ENCODE peak calls at places on chromosome 20, in eight cellular contexts. D is RWPE2, U is cardiac fibroblast, C is AG10803, H is ascending aorta, V is dorsolateral prefrontal cortex, M is sigmoid colon, N is neural progenitor cell. O is an unnamed sample.

GRCh38 chr20:45873409-45874116 is 7.5 kb upstream of the ZSWIM1 start:
- DNase-seq in V (no peak), M (no peak), D (no peak), C (no peak), H (no peak), N (no peak), U (no peak), O (no peak)

GRCh38 chr20:23663180-23663579 is 25.4 kb upstream of the CST3 start:
- DNase-seq in V (no peak), H (no peak), D (no peak), N (no peak), C (no peak), M (no peak), U (peak), O (no peak)

GRCh38 chr20:23013429-23013828 is 21.7 kb upstream of the SSTR4 start:
- DNase-seq in H (no peak), U (peak), M (no peak), C (no peak), V (no peak), N (no peak), D (no peak), O (no peak)

GRCh38 chr20:33507461-33507860 is 17.6 kb downstream of the CBFA2T2 start:
- DNase-seq in C (no peak), H (no peak), V (no peak), N (no peak), U (no peak), M (no peak), D (no peak), O (no peak)

GRCh38 chr20:64145458-64146300 is 18.6 kb upstream of the MYT1 start:
- DNase-seq in H (peak), N (no peak), U (no peak), V (peak), M (peak), D (peak), C (no peak), O (no peak)

GRCh38 chr20:61049684-61050083 is 202.4 kb upstream of the CDH4 start:
- DNase-seq in C (no peak), V (no peak), U (no peak), H (no peak), M (peak), D (peak), N (no peak), O (no peak)

GRCh38 chr20:4234128-4234527 is 218.8 kb upstream of the RNF24 start:
- DNase-seq in V (no peak), U (peak), C (peak), M (no peak), H (peak), D (no peak), N (no peak), O (peak)

GRCh38 chr20:62892348-62893304 is 31.0 kb upstream of the TCFL5 start:
- DNase-seq in V (no peak), U (no peak), D (peak), N (no peak), C (no peak), M (no peak), H (no peak), O (no peak)

GRCh38 chr20:36152266-36152665 is 2.3 kb upstream of the EPB41L1 start:
- DNase-seq in D (no peak), V (no peak), M (no peak), U (no peak), C (no peak), H (no peak), N (no peak), O (no peak)

GRCh38 chr20:62740286-62741141 is 31.9 kb downstream of the NTSR1 start:
- DNase-seq in V (peak), M (peak), H (peak), C (peak), N (no peak), U (peak), D (peak), O (peak)

GRCh38 chr20:19661717-19662637 is 96.1 kb upstream of the RIN2 start:
- DNase-seq in M (peak), D (no peak), N (peak), U (peak), V (peak), H (peak), C (peak), O (peak)

GRCh38 chr20:45432294-45432693 is 16.4 kb downstream of the PIGT start:
- DNase-seq in D (peak), V (no peak), N (no peak), C (no peak), H (no peak), M (no peak), U (no peak), O (no peak)

GRCh38 chr20:60224914-60225313 is 266.7 kb downstream of the CDH26 start:
- DNase-seq in H (no peak), D (no peak), N (peak), M (no peak), C (peak), U (peak), V (no peak), O (peak)

GRCh38 chr20:3782597-3782996 is 1.3 kb upstream of the SPEF1 start:
- DNase-seq in N (no peak), U (no peak), V (no peak), C (no peak), M (no peak), H (peak), D (no peak), O (no peak)

GRCh38 chr20:21504323-21504722 is 9.5 kb downstream of the NKX2-2 start:
- DNase-seq in D (no peak), V (no peak), C (no peak), U (no peak), H (no peak), N (no peak), M (no peak), O (no peak)

GRCh38 chr20:21508230-21509078 is 5.4 kb downstream of the NKX2-2 start:
- DNase-seq in V (no peak), U (no peak), H (no peak), M (no peak), D (no peak), C (no peak), N (peak), O (no peak)

GRCh38 chr20:21505161-21505809 is 8.6 kb downstream of the NKX2-2 start:
- DNase-seq in H (no peak), U (peak), M (no peak), V (peak), N (peak), C (peak), D (no peak), O (peak)

GRCh38 chr20:21507275-21508229 is 6.3 kb downstream of the NKX2-2 start:
- DNase-seq in C (no peak), U (no peak), V (no peak), D (no peak), M (no peak), N (peak), H (no peak), O (no peak)

DNA sequence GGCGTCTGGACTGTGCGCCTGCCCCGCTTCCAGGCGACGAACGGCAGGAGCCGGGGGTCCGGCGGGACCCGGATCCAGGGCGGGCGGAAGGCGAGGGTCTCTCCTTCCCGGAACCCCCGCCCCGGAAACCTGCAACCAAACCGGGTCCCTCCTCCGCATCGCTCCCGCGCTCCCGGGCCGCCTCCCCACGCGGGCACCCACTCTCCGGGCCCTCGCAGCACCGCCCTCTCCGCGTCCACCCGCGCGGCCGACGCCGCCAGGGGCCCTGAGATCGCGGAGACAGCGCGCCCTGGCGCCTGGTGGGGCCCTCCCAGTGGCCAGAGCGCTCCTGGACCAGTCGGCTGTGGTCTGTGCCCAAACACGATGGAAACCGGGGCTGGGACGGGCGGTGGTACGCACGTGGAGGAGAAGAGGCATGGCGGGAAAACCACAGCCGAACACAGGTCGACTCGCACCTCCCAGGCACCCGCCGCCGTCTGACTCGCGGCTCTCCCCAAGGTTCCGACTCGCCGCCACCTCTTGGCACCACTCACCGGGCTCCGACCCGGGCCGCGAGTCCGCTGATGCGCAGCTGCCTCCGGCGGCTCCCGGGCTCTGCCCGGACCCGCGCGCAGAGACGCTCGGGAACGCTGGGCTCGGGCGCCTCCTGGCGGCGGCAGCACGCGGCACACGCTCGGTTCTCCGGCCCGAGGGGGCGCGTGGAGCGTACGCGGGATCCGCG is 7.9 kb downstream of the NKX2-2 start:
- DNase-seq in D (no peak), M (no peak), C (peak), H (no peak), V (no peak), U (peak), N (peak), O (peak)
- TF ChIP-seq CTCF in D (peak), M (no peak), C (peak), H (peak), V (peak), U (peak), N (peak), O (peak)

GRCh38 chr20:56558968-56559367 is 25.9 kb downstream of the FAM209B start:
- DNase-seq in D (no peak), N (no peak), M (no peak), H (no peak), U (no peak), V (no peak), C (no peak), O (no peak)

GRCh38 chr20:56551571-56551970 is 18.5 kb downstream of the FAM209B start:
- DNase-seq in C (no peak), M (no peak), U (no peak), N (no peak), V (no peak), H (no peak), D (no peak), O (no peak)

GRCh38 chr20:56554869-56555268 is 21.8 kb downstream of the FAM209B start:
- DNase-seq in M (no peak), N (no peak), U (peak), C (peak), H (peak), D (peak), V (no peak), O (peak)

GRCh38 chr20:56552911-56553629 is 20.0 kb downstream of the FAM209B start:
- DNase-seq in D (no peak), V (no peak), U (no peak), N (no peak), C (no peak), M (no peak), H (no peak), O (no peak)
- H3K4me3 ChIP-seq in D (no peak), V (no peak), U (no peak), N (no peak), C (no peak), M (no peak), H (no peak), O (no peak)

GRCh38 chr20:42024653-42025052 is 406.5 kb upstream of the CHD6 start:
- DNase-seq in N (peak), H (no peak), D (no peak), C (no peak), V (no peak), M (no peak), U (no peak), O (no peak)

GRCh38 chr20:42020316-42020715 is 402.1 kb upstream of the CHD6 start:
- DNase-seq in H (no peak), M (no peak), V (no peak), N (no peak), U (no peak), C (no peak), D (no peak), O (no peak)

DNA sequence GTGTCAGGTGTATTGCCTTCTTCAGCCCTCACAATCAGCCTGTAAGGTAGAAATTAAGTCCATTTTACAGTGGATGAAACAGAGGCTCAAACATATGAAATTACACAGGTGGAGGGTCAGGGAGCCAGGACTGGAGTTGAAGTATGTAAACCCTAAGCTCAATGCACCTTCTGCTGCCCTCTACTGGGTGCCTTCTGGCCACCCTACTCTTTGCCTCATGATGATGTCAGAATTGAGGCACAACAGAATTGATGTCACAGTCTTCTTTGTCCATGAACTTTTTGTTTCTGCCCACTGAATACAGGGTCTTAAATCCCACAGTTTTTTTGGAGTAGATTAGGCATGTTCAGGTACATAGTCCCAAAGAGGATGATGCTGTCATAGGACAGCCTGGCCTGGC is 400.8 kb upstream of the CHD6 start:
- DNase-seq in M (no peak), V (no peak), H (no peak), U (no peak), D (no peak), C (no peak), N (peak), O (no peak)
- TF ChIP-seq CTCF in M (no peak), V (no peak), H (no peak), U (no peak), D (peak), C (no peak), N (peak), O (no peak)

DNA sequence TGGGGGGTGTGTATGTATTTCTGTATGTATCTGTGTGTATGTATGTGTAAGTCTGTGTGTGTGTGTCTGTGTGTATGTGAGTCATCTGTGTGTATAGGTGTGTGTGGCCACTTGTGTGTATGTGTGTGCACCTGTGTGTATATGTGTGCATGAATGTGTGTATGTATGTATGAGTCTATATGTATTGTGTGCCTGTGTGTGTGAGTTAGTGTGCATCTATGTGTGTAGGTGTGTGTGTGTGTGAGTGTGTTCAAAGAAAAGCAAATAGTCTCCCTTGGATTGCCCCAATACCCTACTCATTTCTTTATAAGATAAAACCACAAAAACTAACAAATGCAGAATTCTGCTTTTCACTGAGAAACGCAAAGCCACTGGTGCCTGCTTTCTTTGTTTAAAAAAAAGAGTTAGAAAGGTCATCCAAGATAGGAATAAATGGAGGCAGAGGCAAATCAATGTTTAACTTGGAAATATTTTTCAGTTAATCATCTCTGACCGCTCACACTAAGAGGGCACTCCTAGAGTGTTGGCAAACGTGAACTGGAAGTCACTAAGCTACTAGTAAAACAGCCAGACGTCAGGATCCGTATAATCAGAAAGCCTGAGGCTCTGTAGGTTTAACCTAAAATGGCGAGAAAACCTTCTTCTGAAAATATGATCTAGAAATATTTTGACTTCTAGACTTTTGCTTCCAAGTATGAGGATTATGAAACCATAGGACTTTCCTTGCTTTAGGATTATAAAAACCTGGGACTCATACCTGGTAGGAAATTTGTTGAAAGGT is 37.4 kb upstream of the JAG1 start:
- DNase-seq in C (no peak), H (no peak), M (no peak), V (no peak), D (no peak), N (no peak), U (no peak), O (no peak)
- H3K4me3 ChIP-seq in C (no peak), H (no peak), M (no peak), V (no peak), D (no peak), N (no peak), U (no peak), O (no peak)

GRCh38 chr20:2327620-2328555 is 32.1 kb downstream of the TGM3 start:
- DNase-seq in U (no peak), V (no peak), N (no peak), H (no peak), C (no peak), D (no peak), M (no peak), O (no peak)

GRCh38 chr20:2326046-2326445 is 30.2 kb downstream of the TGM3 start:
- DNase-seq in D (no peak), C (no peak), M (no peak), N (no peak), V (no peak), U (no peak), H (no peak), O (no peak)

GRCh38 chr20:2320813-2321658 is 25.2 kb downstream of the TGM3 start:
- DNase-seq in H (no peak), M (no peak), C (no peak), N (no peak), U (no peak), D (no peak), V (no peak), O (no peak)

DNA sequence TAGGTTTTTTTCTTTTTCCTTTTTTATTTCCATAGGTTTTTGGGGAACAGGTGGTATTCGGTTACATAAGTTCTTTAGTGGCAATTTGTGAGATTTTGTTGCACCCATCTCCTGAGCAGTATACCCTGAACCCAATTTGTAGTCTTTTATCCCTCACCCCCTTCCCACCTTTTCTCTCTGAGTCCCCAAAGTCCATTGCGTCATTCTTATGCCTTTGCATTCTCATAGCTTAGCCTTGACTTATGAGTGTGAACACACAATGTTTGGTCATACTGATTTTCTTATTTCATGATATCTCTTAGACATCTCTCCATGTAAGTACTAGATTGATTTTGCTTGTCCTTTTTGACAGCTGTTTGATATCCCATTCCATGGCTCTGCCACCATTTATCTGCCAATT is 27.2 kb downstream of the TGM3 start:
- DNase-seq in V (no peak), U (no peak), H (no peak), M (no peak), N (no peak), C (no peak), D (no peak), O (no peak)
- TF ChIP-seq CTCF in V (no peak), U (no peak), H (no peak), M (no peak), N (no peak), C (no peak), D (no peak), O (no peak)

O was measured in fibroblast of pulmonary artery.